ENCODE peak calls at places on chromosome 10, in four cellular contexts. U is mesenchymal stem cell, L is H1, H is IMR-90. B is an unnamed sample. For H3K27me3, the result is how much of the 10 kb centered on the place peaks cover.

GRCh38 chr10:52645435-52645776 is 127.2 kb downstream of the MBL2 start:
- DNase-seq in U (no peak), L (no peak), H (no peak), B (peak)

GRCh38 chr10:50605280-50606270 is 18.2 kb downstream of the SGMS1 start:
- DNase-seq in U (peak), H (peak), L (no peak), B (no peak)

GRCh38 chr10:104479906-104480579 is 126.4 kb downstream of the CFAP58 start:
- DNase-seq in U (no peak), H (no peak), L (no peak), B (no peak)

GRCh38 chr10:119267384-119267783 is 60.0 kb downstream of the GRK5 start:
- DNase-seq in L (no peak), U (no peak), H (no peak), B (no peak)

GRCh38 chr10:68212721-68213352 is 19.1 kb downstream of the ATOH7 start:
- DNase-seq in L (no peak), H (peak), U (peak), B (peak)

GRCh38 chr10:91389636-91390512 is 20.3 kb upstream of the HECTD2 start:
- DNase-seq in H (peak), U (peak), L (no peak), B (peak)

GRCh38 chr10:110138197-110138812 is 69.1 kb upstream of the MXI1 start:
- DNase-seq in L (no peak), U (peak), H (peak), B (peak)

GRCh38 chr10:70404906-70405824 is 1.2 kb downstream of the EIF4EBP2 start:
- DNase-seq in U (peak), L (no peak), H (peak), B (peak)

GRCh38 chr10:60429084-60429849 is 39.6 kb upstream of the ANK3 start:
- DNase-seq in H (peak), L (no peak), U (no peak), B (no peak)

GRCh38 chr10:132979491-132980425 is 37.4 kb upstream of the CFAP46 start:
- DNase-seq in H (no peak), U (no peak), L (no peak), B (no peak)

DNA sequence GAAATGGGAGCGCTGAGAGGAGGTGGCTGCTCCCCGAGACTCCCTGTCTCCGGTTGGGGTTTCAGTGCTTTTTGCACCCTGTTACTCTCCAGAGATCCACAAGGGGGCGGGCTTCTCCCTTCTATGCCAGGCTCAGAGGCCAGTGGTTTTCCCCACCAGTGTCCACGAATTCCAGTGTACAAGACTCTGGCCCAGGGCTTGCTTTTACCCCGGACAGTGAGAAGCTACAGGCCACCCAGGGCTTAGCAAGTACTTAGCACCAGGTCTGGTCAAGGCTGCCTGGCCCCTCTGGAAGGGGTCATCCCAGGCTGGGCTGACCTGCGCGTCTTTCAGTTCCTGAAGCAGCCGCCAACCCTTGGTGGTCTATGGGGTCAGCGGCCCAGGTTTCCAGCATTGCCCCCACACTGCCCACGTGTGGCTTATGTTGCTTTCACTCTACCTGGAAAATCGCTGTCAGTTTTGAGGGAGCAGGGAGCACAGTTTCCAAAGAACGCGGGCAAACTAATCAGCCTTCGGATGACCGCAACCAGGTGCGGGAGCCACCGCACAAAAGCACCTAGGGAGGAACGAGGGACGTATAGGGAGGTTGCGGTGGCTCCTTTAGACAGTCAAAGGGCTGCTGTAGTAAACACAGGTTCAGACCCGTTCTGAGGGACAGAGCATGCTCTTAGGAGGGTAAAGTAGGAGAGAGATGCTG is 6.8 kb downstream of the CYP26A1 start:
- DNase-seq in L (no peak), H (peak), U (peak), B (peak)
- H3K4ac ChIP-seq in L (peak), H (no peak), U (peak), B (peak)

GRCh38 chr10:5305374-5305773 is 59.4 kb upstream of the UCN3 start:
- DNase-seq in L (no peak), U (no peak), H (no peak), B (no peak)

GRCh38 chr10:5299950-5300349 is 64.8 kb upstream of the UCN3 start:
- DNase-seq in H (peak), L (no peak), U (no peak), B (no peak)

GRCh38 chr10:5297996-5298395 is 66.8 kb upstream of the UCN3 start:
- DNase-seq in U (no peak), H (no peak), L (no peak), B (no peak)

DNA sequence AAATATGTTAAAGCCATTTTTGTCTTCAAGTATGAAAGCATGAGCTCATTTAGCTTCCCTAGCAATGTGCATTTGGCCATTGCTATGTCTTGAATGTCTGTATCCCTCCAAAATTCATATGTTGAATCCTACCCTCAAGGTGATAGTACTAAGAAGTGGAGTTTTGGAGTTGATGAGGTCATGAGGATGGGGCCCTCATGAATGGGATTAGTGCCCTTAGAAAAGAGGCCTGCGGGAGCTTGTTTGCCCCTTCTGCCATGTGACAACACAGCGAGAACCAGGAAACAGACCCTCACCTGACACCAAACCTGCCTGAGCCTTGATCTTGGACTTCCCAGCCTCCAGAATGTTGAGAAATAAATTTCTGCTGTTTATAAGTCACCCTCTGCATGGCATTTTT is 61.3 kb upstream of the UCN3 start:
- DNase-seq in L (no peak), U (no peak), H (no peak), B (no peak)
- H3K27me3 ChIP-seq in L (under half), U (under half), H (under half), B (under half)

GRCh38 chr10:7855205-7855604 is 36.9 kb downstream of the TAF3 start:
- DNase-seq in H (no peak), U (no peak), L (peak), B (peak)
- H3K9ac ChIP-seq in H (no peak), U (no peak), L (no peak), B (no peak)

DNA sequence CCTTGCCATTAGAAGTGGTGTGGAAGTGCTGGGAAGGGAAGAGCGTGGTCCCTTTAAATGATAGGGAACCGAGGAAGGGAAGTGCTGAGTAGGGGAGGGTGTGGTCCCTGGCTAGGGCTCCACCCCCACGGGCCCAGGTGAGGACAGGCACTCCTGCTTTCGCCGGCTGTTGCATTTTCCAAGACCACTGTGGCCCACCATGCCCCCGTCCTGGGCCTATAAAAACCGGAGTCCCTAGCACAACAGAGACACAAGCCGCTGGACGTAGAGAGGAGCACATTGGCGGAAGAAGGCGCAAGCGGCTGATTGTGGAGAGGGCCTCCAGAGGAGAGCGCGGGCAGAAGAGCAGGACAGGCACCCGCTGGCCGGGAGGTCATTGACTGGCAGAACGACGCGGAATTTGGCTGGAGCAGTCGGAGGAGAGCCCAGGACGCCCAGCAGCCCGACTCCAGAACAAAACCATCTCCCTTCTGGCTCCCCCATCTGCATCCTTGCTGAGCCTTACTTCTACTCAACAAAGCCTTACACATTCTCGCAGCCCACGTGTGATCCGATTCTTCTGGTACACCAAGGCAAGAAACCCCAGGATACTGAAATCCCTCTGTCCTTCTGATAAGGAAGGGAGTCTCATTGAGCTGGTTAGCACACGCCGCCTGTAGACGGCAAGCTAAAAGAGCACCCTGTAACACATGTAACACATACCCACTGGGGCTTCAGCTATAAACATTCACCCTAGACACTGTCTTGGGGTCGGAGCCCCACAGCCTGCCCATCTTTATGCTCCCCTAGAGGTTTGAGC is 146.2 kb upstream of the LYZL1 start:
- DNase-seq in H (no peak), L (no peak), U (peak), B (peak)
- H3K4ac ChIP-seq in H (peak), L (peak), U (peak), B (peak)

B was measured in mesendoderm.